ENCODE peak calls at places on chromosome 4, in five cellular contexts. V is left kidney, U is NCI-H748 treated with DMSO at 0.1 percent for 48 hours, O is DMS153, P is hippocampal formation. H is an unnamed sample.

GRCh38 chr4:87088188-87088587 is 132.2 kb downstream of the KLHL8 start:
- DNase-seq in V (no peak), U (no peak), O (no peak), P (no peak), H (no peak)

GRCh38 chr4:149343614-149344013 is 472.0 kb downstream of the IQCM start:
- DNase-seq in V (no peak), U (no peak), O (no peak), P (no peak), H (no peak)

GRCh38 chr4:122764808-122765189 is 32.3 kb downstream of the BBS12 start:
- DNase-seq in V (no peak), U (no peak), O (no peak), P (no peak), H (no peak)

GRCh38 chr4:142708231-142708630 is 137.9 kb downstream of the INPP4B start:
- DNase-seq in V (no peak), U (no peak), O (no peak), P (no peak), H (no peak)

GRCh38 chr4:119172223-119172622 is 36.6 kb downstream of the MYOZ2 start:
- DNase-seq in V (no peak), U (no peak), O (no peak), P (no peak), H (no peak)

GRCh38 chr4:74790652-74791051 is 3.7 kb downstream of the BTC start:
- DNase-seq in V (no peak), U (no peak), O (no peak), P (no peak), H (no peak)

GRCh38 chr4:8690811-8691775 is 98.5 kb downstream of the CPZ start:
- DNase-seq in V (no peak), U (no peak), O (no peak), P (no peak), H (no peak)

GRCh38 chr4:7168106-7168505 is 24.2 kb upstream of the SORCS2 start:
- DNase-seq in V (no peak), U (no peak), O (no peak), P (no peak), H (no peak)

GRCh38 chr4:187183826-187184225 is 460.2 kb upstream of the FAT1 start:
- DNase-seq in V (no peak), U (no peak), O (no peak), P (no peak), H (no peak)

GRCh38 chr4:52868138-52868537 is 6.0 kb downstream of the RASL11B start:
- DNase-seq in V (peak; percentile 84), U (no peak), O (peak; percentile 34), P (peak; percentile 33), H (no peak)

H was measured in progenitor cell of endocrine pancreas.